ENCODE peak calls at places on chromosome 18, in seven cellular contexts. L is MV-4-11; M is HEK293T; A is progenitor cell of endocrine pancreas; F is stimulated activated CD8-positive, alpha-beta memory T cell treated with anti-CD3 and anti-CD28 coated beads, Interleukin-7, amount 100 ng/mL, for 1 hour; U is NCI-H1694 treated with DMSO at 0.1 percent for 48 hours; Y is fibroblast of the conjunctiva. V is an unnamed sample.

GRCh38 chr18:39191931-39192330 is 1626.3 kb upstream of the CELF4 start:
- DNase-seq in L (no peak), M (no peak), A (no peak), F (no peak), U (no peak), Y (no peak), V (no peak)

GRCh38 chr18:64017870-64018269 is 48.0 kb downstream of the SERPINB8 start:
- DNase-seq in L (peak), M (no peak), A (no peak), F (no peak), U (peak), Y (peak), V (peak)

GRCh38 chr18:11654736-11655604 is 34.1 kb upstream of the GNAL start:
- DNase-seq in L (no peak), M (peak), A (peak), F (peak), U (no peak), Y (peak), V (no peak)

GRCh38 chr18:37668971-37669747 is 103.6 kb upstream of the CELF4 start:
- DNase-seq in L (peak), M (no peak), A (no peak), F (no peak), U (no peak), Y (no peak), V (no peak)

GRCh38 chr18:48658721-48659120 is 119.9 kb downstream of the CTIF start:
- DNase-seq in L (no peak), M (no peak), A (no peak), F (no peak), U (no peak), Y (no peak), V (no peak)

GRCh38 chr18:29321561-29321960 is 1144.6 kb upstream of the CDH2 start:
- DNase-seq in L (no peak), M (no peak), A (no peak), F (no peak), U (no peak), Y (no peak), V (no peak)

GRCh38 chr18:9348079-9348671 is 13.6 kb downstream of the TWSG1 start:
- DNase-seq in L (peak), M (no peak), A (no peak), F (no peak), U (no peak), Y (no peak), V (no peak)

GRCh38 chr18:26503382-26503781 is 45.0 kb downstream of the KCTD1 start:
- DNase-seq in L (no peak), M (no peak), A (no peak), F (no peak), U (peak), Y (no peak), V (no peak)

GRCh38 chr18:75828379-75828778 is 400.9 kb upstream of the SMIM21 start:
- DNase-seq in L (no peak), M (no peak), A (no peak), F (no peak), U (no peak), Y (no peak), V (no peak)

GRCh38 chr18:78792736-78793135 is 186.9 kb upstream of the SALL3 start:
- DNase-seq in L (no peak), M (no peak), A (no peak), F (no peak), U (no peak), Y (no peak), V (no peak)

GRCh38 chr18:23068692-23069305 is 66.5 kb upstream of the CABLES1 start:
- DNase-seq in L (peak), M (no peak), A (no peak), F (no peak), U (no peak), Y (no peak), V (no peak)

GRCh38 chr18:40852406-40852805 is 1102.6 kb upstream of the PIK3C3 start:
- DNase-seq in L (no peak), M (no peak), A (no peak), F (no peak), U (no peak), Y (no peak), V (no peak)

GRCh38 chr18:6683112-6683876 is 46.2 kb upstream of the ARHGAP28 start:
- DNase-seq in L (no peak), M (no peak), A (no peak), F (no peak), U (no peak), Y (no peak), V (no peak)

GRCh38 chr18:10525563-10526210 is at the start of gene NAPG:
- DNase-seq in L (peak), M (peak), A (peak), F (peak), U (peak), Y (peak), V (peak)

GRCh38 chr18:60413944-60414547 is 41.5 kb upstream of the MC4R start:
- DNase-seq in L (no peak), M (no peak), A (no peak), F (no peak), U (no peak), Y (no peak), V (no peak)

GRCh38 chr18:9617006-9617542 is 2.7 kb upstream of the PPP4R1 start:
- DNase-seq in L (no peak), M (no peak), A (no peak), F (no peak), U (no peak), Y (no peak), V (no peak)

GRCh38 chr18:77448046-77448445 is 198.4 kb downstream of the GALR1 start:
- DNase-seq in L (no peak), M (no peak), A (no peak), F (no peak), U (no peak), Y (no peak), V (no peak)

GRCh38 chr18:12692206-12692605 is 10.3 kb downstream of the CEP76 start:
- DNase-seq in L (no peak), M (no peak), A (no peak), F (no peak), U (no peak), Y (no peak), V (no peak)

GRCh38 chr18:13606589-13607254 is 119.6 kb downstream of the FAM210A start:
- DNase-seq in L (no peak), M (no peak), A (no peak), F (no peak), U (no peak), Y (no peak), V (no peak)

GRCh38 chr18:13611616-13612110 is 114.7 kb downstream of the FAM210A start:
- DNase-seq in L (peak), M (no peak), A (no peak), F (no peak), U (no peak), Y (no peak), V (no peak)

GRCh38 chr18:79552140-79552631 is 127.4 kb upstream of the CTDP1 start:
- DNase-seq in L (no peak), M (no peak), A (no peak), F (no peak), U (no peak), Y (no peak), V (no peak)

GRCh38 chr18:24766376-24766775 is 305.9 kb downstream of the HRH4 start:
- DNase-seq in L (no peak), M (no peak), A (no peak), F (no peak), U (no peak), Y (no peak), V (no peak)

GRCh38 chr18:55343396-55344073 is 244.5 kb downstream of the TCF4 start:
- DNase-seq in L (peak), M (no peak), A (no peak), F (no peak), U (peak), Y (no peak), V (peak)

GRCh38 chr18:26656944-26657536 is 108.7 kb upstream of the KCTD1 start:
- DNase-seq in L (no peak), M (peak), A (peak), F (no peak), U (peak), Y (peak), V (no peak)

GRCh38 chr18:41490861-41491260 is 464.2 kb upstream of the PIK3C3 start:
- DNase-seq in L (no peak), M (no peak), A (no peak), F (no peak), U (no peak), Y (no peak), V (no peak)

GRCh38 chr18:39841133-39842041 is 2113.6 kb upstream of the PIK3C3 start:
- DNase-seq in L (no peak), M (peak), A (peak), F (no peak), U (peak), Y (peak), V (peak)

GRCh38 chr18:36662000-36662399 is 166.8 kb downstream of the TPGS2 start:
- DNase-seq in L (peak), M (no peak), A (no peak), F (no peak), U (no peak), Y (no peak), V (no peak)

GRCh38 chr18:79771446-79772107 is 26.2 kb upstream of the KCNG2 start:
- DNase-seq in L (no peak), M (no peak), A (no peak), F (no peak), U (no peak), Y (no peak), V (no peak)

GRCh38 chr18:7617738-7618422 is 50.8 kb downstream of the PTPRM start:
- DNase-seq in L (no peak), M (no peak), A (no peak), F (no peak), U (no peak), Y (peak), V (no peak)

GRCh38 chr18:6959110-6959509 is 158.5 kb downstream of the LAMA1 start:
- DNase-seq in L (no peak), M (no peak), A (no peak), F (no peak), U (no peak), Y (no peak), V (no peak)

GRCh38 chr18:45449761-45450227 is 165.5 kb upstream of the SLC14A2 start:
- DNase-seq in L (no peak), M (no peak), A (no peak), F (no peak), U (no peak), Y (peak), V (peak)

GRCh38 chr18:3157086-3157485 is 62.7 kb downstream of the MYOM1 start:
- DNase-seq in L (no peak), M (no peak), A (no peak), F (no peak), U (no peak), Y (no peak), V (no peak)

GRCh38 chr18:56421641-56422040 is 216.8 kb downstream of the TXNL1 start:
- DNase-seq in L (no peak), M (no peak), A (no peak), F (no peak), U (no peak), Y (no peak), V (no peak)

GRCh38 chr18:23585007-23585871 is 1.1 kb downstream of the NPC1 start:
- DNase-seq in L (no peak), M (peak), A (no peak), F (no peak), U (no peak), Y (no peak), V (no peak)

GRCh38 chr18:48333563-48333962 is 75.6 kb downstream of the ZBTB7C start:
- DNase-seq in L (no peak), M (no peak), A (no peak), F (no peak), U (no peak), Y (no peak), V (no peak)

GRCh38 chr18:35564795-35565453 is 16.6 kb upstream of the GALNT1 start:
- DNase-seq in L (peak), M (no peak), A (no peak), F (no peak), U (no peak), Y (no peak), V (no peak)

GRCh38 chr18:46892842-46893241 is 24.5 kb downstream of the PIAS2 start:
- DNase-seq in L (no peak), M (no peak), A (no peak), F (no peak), U (no peak), Y (no peak), V (no peak)

GRCh38 chr18:60295776-60296175 is 76.8 kb downstream of the MC4R start:
- DNase-seq in L (no peak), M (no peak), A (no peak), F (no peak), U (no peak), Y (no peak), V (no peak)

GRCh38 chr18:23053756-23054457 is 81.4 kb upstream of the CABLES1 start:
- DNase-seq in L (peak), M (peak), A (peak), F (no peak), U (no peak), Y (peak), V (peak)